ENCODE peak calls at places on chromosomes 7 and 10, in nine cellular contexts. One of them, this sample, is unnamed.
A peak's percentile ranks its signal among the peaks of the same experiment; 100 is the strongest.

GRCh38 chr7:34389332-34390078 is 268.5 kb upstream of the NPSR1 start:
- DNase-seq in CD4-positive, alpha-beta T cell: no peak
- DNase-seq in prostate gland: no peak
- DNase-seq in effector memory CD4-positive, alpha-beta T cell: no peak
- DNase-seq in spleen: no peak
- DNase-seq in heart left ventricle: no peak
- DNase-seq in hepatocyte: no peak
- DNase-seq in upper lobe of right lung: no peak
- DNase-seq in OCI-LY7: no peak
- DNase-seq in this sample: no peak

GRCh38 chr7:5470721-5471311 is 47.2 kb upstream of the TNRC18 start:
- DNase-seq in CD4-positive, alpha-beta T cell: no peak
- DNase-seq in prostate gland: no peak
- DNase-seq in effector memory CD4-positive, alpha-beta T cell: no peak
- DNase-seq in spleen: no peak
- DNase-seq in heart left ventricle: peak; percentile 63
- DNase-seq in hepatocyte: no peak
- DNase-seq in upper lobe of right lung: no peak
- DNase-seq in OCI-LY7: no peak
- DNase-seq in this sample: peak; percentile 84

GRCh38 chr10:53622201-53622600 is 849.6 kb upstream of the MBL2 start:
- DNase-seq in CD4-positive, alpha-beta T cell: no peak
- DNase-seq in prostate gland: no peak
- DNase-seq in effector memory CD4-positive, alpha-beta T cell: no peak
- DNase-seq in spleen: no peak
- DNase-seq in heart left ventricle: no peak
- DNase-seq in hepatocyte: no peak
- DNase-seq in upper lobe of right lung: no peak
- DNase-seq in OCI-LY7: no peak
- DNase-seq in this sample: no peak

GRCh38 chr7:115680921-115681320 is 349.6 kb downstream of the TFEC start:
- DNase-seq in CD4-positive, alpha-beta T cell: no peak
- DNase-seq in prostate gland: no peak
- DNase-seq in effector memory CD4-positive, alpha-beta T cell: no peak
- DNase-seq in spleen: no peak
- DNase-seq in heart left ventricle: no peak
- DNase-seq in hepatocyte: no peak
- DNase-seq in upper lobe of right lung: no peak
- DNase-seq in OCI-LY7: no peak
- DNase-seq in this sample: no peak

GRCh38 chr7:118324790-118325449 is 100.4 kb downstream of the ANKRD7 start:
- DNase-seq in CD4-positive, alpha-beta T cell: no peak
- DNase-seq in prostate gland: no peak
- DNase-seq in effector memory CD4-positive, alpha-beta T cell: no peak
- DNase-seq in spleen: no peak
- DNase-seq in heart left ventricle: no peak
- DNase-seq in hepatocyte: no peak
- DNase-seq in upper lobe of right lung: no peak
- DNase-seq in OCI-LY7: no peak
- DNase-seq in this sample: no peak

GRCh38 chr10:125081931-125082330 is 78.4 kb downstream of the CTBP2 start:
- DNase-seq in CD4-positive, alpha-beta T cell: no peak
- DNase-seq in prostate gland: no peak
- DNase-seq in effector memory CD4-positive, alpha-beta T cell: no peak
- DNase-seq in spleen: peak; percentile 67
- DNase-seq in heart left ventricle: no peak
- DNase-seq in hepatocyte: no peak
- DNase-seq in upper lobe of right lung: peak; percentile 52
- DNase-seq in OCI-LY7: no peak
- DNase-seq in this sample: peak; percentile 53

GRCh38 chr10:78578929-78579328 is 489.8 kb upstream of the ZMIZ1 start:
- DNase-seq in CD4-positive, alpha-beta T cell: no peak
- DNase-seq in prostate gland: no peak
- DNase-seq in effector memory CD4-positive, alpha-beta T cell: no peak
- DNase-seq in spleen: no peak
- DNase-seq in heart left ventricle: no peak
- DNase-seq in hepatocyte: no peak
- DNase-seq in upper lobe of right lung: peak; percentile 72
- DNase-seq in OCI-LY7: no peak
- DNase-seq in this sample: no peak

GRCh38 chr10:43371418-43371817 is at the start of gene FXYD4:
- DNase-seq in CD4-positive, alpha-beta T cell: no peak
- DNase-seq in prostate gland: no peak
- DNase-seq in effector memory CD4-positive, alpha-beta T cell: no peak
- DNase-seq in spleen: peak; percentile 59
- DNase-seq in heart left ventricle: no peak
- DNase-seq in hepatocyte: no peak
- DNase-seq in upper lobe of right lung: peak; percentile 74
- DNase-seq in OCI-LY7: no peak
- DNase-seq in this sample: peak; percentile 40

GRCh38 chr7:155962191-155962967 is 150.1 kb upstream of the SHH start:
- DNase-seq in CD4-positive, alpha-beta T cell: no peak
- DNase-seq in prostate gland: no peak
- DNase-seq in effector memory CD4-positive, alpha-beta T cell: no peak
- DNase-seq in spleen: no peak
- DNase-seq in heart left ventricle: no peak
- DNase-seq in hepatocyte: no peak
- DNase-seq in upper lobe of right lung: no peak
- DNase-seq in OCI-LY7: no peak
- DNase-seq in this sample: peak; percentile 26

GRCh38 chr10:24360286-24361127 is 151.6 kb downstream of the KIAA1217 start:
- DNase-seq in CD4-positive, alpha-beta T cell: no peak
- DNase-seq in prostate gland: peak; percentile 78
- DNase-seq in effector memory CD4-positive, alpha-beta T cell: no peak
- DNase-seq in spleen: no peak
- DNase-seq in heart left ventricle: peak; percentile 67
- DNase-seq in hepatocyte: peak; percentile 81
- DNase-seq in upper lobe of right lung: no peak
- DNase-seq in OCI-LY7: peak; percentile 16
- DNase-seq in this sample: no peak

GRCh38 chr10:115432188-115432819 is 339.1 kb downstream of the ATRNL1 start:
- DNase-seq in CD4-positive, alpha-beta T cell: no peak
- DNase-seq in prostate gland: no peak
- DNase-seq in effector memory CD4-positive, alpha-beta T cell: no peak
- DNase-seq in spleen: no peak
- DNase-seq in heart left ventricle: no peak
- DNase-seq in hepatocyte: peak; percentile 30
- DNase-seq in upper lobe of right lung: no peak
- DNase-seq in OCI-LY7: peak; percentile 2
- DNase-seq in this sample: no peak

GRCh38 chr7:13327669-13328068 is 640.2 kb downstream of the ARL4A start:
- DNase-seq in CD4-positive, alpha-beta T cell: no peak
- DNase-seq in prostate gland: no peak
- DNase-seq in effector memory CD4-positive, alpha-beta T cell: no peak
- DNase-seq in spleen: no peak
- DNase-seq in heart left ventricle: no peak
- DNase-seq in hepatocyte: no peak
- DNase-seq in upper lobe of right lung: no peak
- DNase-seq in OCI-LY7: no peak
- DNase-seq in this sample: no peak

GRCh38 chr10:101778781-101779543 is 3.0 kb upstream of the FGF8 start:
- DNase-seq in CD4-positive, alpha-beta T cell: no peak
- DNase-seq in prostate gland: no peak
- DNase-seq in effector memory CD4-positive, alpha-beta T cell: no peak
- DNase-seq in spleen: peak; percentile 81
- DNase-seq in heart left ventricle: no peak
- DNase-seq in hepatocyte: peak; percentile 72
- DNase-seq in upper lobe of right lung: peak; percentile 75
- DNase-seq in OCI-LY7: peak; percentile 62
- DNase-seq in this sample: peak; percentile 66

GRCh38 chr10:72728462-72728861 is 36.5 kb downstream of the MCU start:
- DNase-seq in CD4-positive, alpha-beta T cell: no peak
- DNase-seq in prostate gland: no peak
- DNase-seq in effector memory CD4-positive, alpha-beta T cell: no peak
- DNase-seq in spleen: no peak
- DNase-seq in heart left ventricle: no peak
- DNase-seq in hepatocyte: no peak
- DNase-seq in upper lobe of right lung: no peak
- DNase-seq in OCI-LY7: no peak
- DNase-seq in this sample: no peak

GRCh38 chr7:106312906-106313305 is 28.1 kb upstream of the NAMPT start:
- DNase-seq in CD4-positive, alpha-beta T cell: no peak
- DNase-seq in prostate gland: no peak
- DNase-seq in effector memory CD4-positive, alpha-beta T cell: no peak
- DNase-seq in spleen: no peak
- DNase-seq in heart left ventricle: no peak
- DNase-seq in hepatocyte: no peak
- DNase-seq in upper lobe of right lung: no peak
- DNase-seq in OCI-LY7: no peak
- DNase-seq in this sample: no peak

GRCh38 chr10:117140525-117140902 is 2.4 kb upstream of the VAX1 start:
- DNase-seq in CD4-positive, alpha-beta T cell: no peak
- DNase-seq in prostate gland: no peak
- DNase-seq in effector memory CD4-positive, alpha-beta T cell: no peak
- DNase-seq in spleen: no peak
- DNase-seq in heart left ventricle: no peak
- DNase-seq in hepatocyte: no peak
- DNase-seq in upper lobe of right lung: no peak
- DNase-seq in OCI-LY7: no peak
- DNase-seq in this sample: no peak

GRCh38 chr7:37284805-37285211 is 163.9 kb downstream of the ELMO1 start:
- DNase-seq in CD4-positive, alpha-beta T cell: peak; percentile 37
- DNase-seq in prostate gland: no peak
- DNase-seq in effector memory CD4-positive, alpha-beta T cell: peak; percentile 19
- DNase-seq in spleen: no peak
- DNase-seq in heart left ventricle: peak; percentile 54
- DNase-seq in hepatocyte: peak; percentile 66
- DNase-seq in upper lobe of right lung: peak; percentile 69
- DNase-seq in OCI-LY7: peak; percentile 47
- DNase-seq in this sample: peak; percentile 69

GRCh38 chr7:157849726-157850125 is 512.9 kb downstream of the DNAJB6 start:
- DNase-seq in CD4-positive, alpha-beta T cell: no peak
- DNase-seq in prostate gland: no peak
- DNase-seq in effector memory CD4-positive, alpha-beta T cell: no peak
- DNase-seq in spleen: no peak
- DNase-seq in heart left ventricle: no peak
- DNase-seq in hepatocyte: no peak
- DNase-seq in upper lobe of right lung: no peak
- DNase-seq in OCI-LY7: no peak
- DNase-seq in this sample: no peak
- H3K9me3 ChIP-seq in CD4-positive, alpha-beta T cell: no peaks in the 10 kb centered on the region
- H3K9me3 ChIP-seq in prostate gland: no peaks in the 10 kb centered on the region
- H3K9me3 ChIP-seq in effector memory CD4-positive, alpha-beta T cell: no peaks in the 10 kb centered on the region
- H3K9me3 ChIP-seq in spleen: no peaks in the 10 kb centered on the region
- H3K9me3 ChIP-seq in heart left ventricle: no peaks in the 10 kb centered on the region
- H3K9me3 ChIP-seq in hepatocyte: no peaks in the 10 kb centered on the region
- H3K9me3 ChIP-seq in upper lobe of right lung: no peaks in the 10 kb centered on the region
- H3K9me3 ChIP-seq in OCI-LY7: no peaks in the 10 kb centered on the region
- H3K9me3 ChIP-seq in this sample: no peaks in the 10 kb centered on the region

GRCh38 chr7:137747359-137748031 is 99.3 kb downstream of the DGKI start:
- DNase-seq in CD4-positive, alpha-beta T cell: no peak
- DNase-seq in prostate gland: no peak
- DNase-seq in effector memory CD4-positive, alpha-beta T cell: no peak
- DNase-seq in spleen: no peak
- DNase-seq in heart left ventricle: no peak
- DNase-seq in hepatocyte: no peak
- DNase-seq in upper lobe of right lung: no peak
- DNase-seq in OCI-LY7: no peak
- DNase-seq in this sample: no peak
- H3K27ac ChIP-seq in CD4-positive, alpha-beta T cell: no peak overlapping the region
- H3K27ac ChIP-seq in prostate gland: no peak overlapping the region
- H3K27ac ChIP-seq in effector memory CD4-positive, alpha-beta T cell: no peak overlapping the region
- H3K27ac ChIP-seq in spleen: no peak overlapping the region
- H3K27ac ChIP-seq in heart left ventricle: no peak overlapping the region
- H3K27ac ChIP-seq in hepatocyte: no peak overlapping the region
- H3K27ac ChIP-seq in upper lobe of right lung: no peak overlapping the region
- H3K27ac ChIP-seq in OCI-LY7: no peak overlapping the region
- H3K27ac ChIP-seq in this sample: no peak overlapping the region

GRCh38 chr7:158103378-158103777 is 484.2 kb downstream of the PTPRN2 start:
- DNase-seq in CD4-positive, alpha-beta T cell: no peak
- DNase-seq in prostate gland: no peak
- DNase-seq in effector memory CD4-positive, alpha-beta T cell: no peak
- DNase-seq in spleen: no peak
- DNase-seq in heart left ventricle: no peak
- DNase-seq in hepatocyte: no peak
- DNase-seq in upper lobe of right lung: no peak
- DNase-seq in OCI-LY7: no peak
- DNase-seq in this sample: no peak
- H3K9me3 ChIP-seq in CD4-positive, alpha-beta T cell: no peaks in the 10 kb centered on the region
- H3K9me3 ChIP-seq in prostate gland: no peaks in the 10 kb centered on the region
- H3K9me3 ChIP-seq in effector memory CD4-positive, alpha-beta T cell: no peaks in the 10 kb centered on the region
- H3K9me3 ChIP-seq in spleen: no peaks in the 10 kb centered on the region
- H3K9me3 ChIP-seq in heart left ventricle: no peaks in the 10 kb centered on the region
- H3K9me3 ChIP-seq in hepatocyte: no peaks in the 10 kb centered on the region
- H3K9me3 ChIP-seq in upper lobe of right lung: no peaks in the 10 kb centered on the region
- H3K9me3 ChIP-seq in OCI-LY7: no peaks in the 10 kb centered on the region
- H3K9me3 ChIP-seq in this sample: no peaks in the 10 kb centered on the region

GRCh38 chr10:69459893-69460575 is 8.8 kb downstream of the TSPAN15 start:
- DNase-seq in CD4-positive, alpha-beta T cell: no peak
- DNase-seq in prostate gland: no peak
- DNase-seq in effector memory CD4-positive, alpha-beta T cell: no peak
- DNase-seq in spleen: peak; percentile 65
- DNase-seq in heart left ventricle: no peak
- DNase-seq in hepatocyte: no peak
- DNase-seq in upper lobe of right lung: no peak
- DNase-seq in OCI-LY7: no peak
- DNase-seq in this sample: no peak

GRCh38 chr10:69456880-69457693 is 5.8 kb downstream of the TSPAN15 start:
- DNase-seq in CD4-positive, alpha-beta T cell: no peak
- DNase-seq in prostate gland: no peak
- DNase-seq in effector memory CD4-positive, alpha-beta T cell: no peak
- DNase-seq in spleen: peak; percentile 61
- DNase-seq in heart left ventricle: no peak
- DNase-seq in hepatocyte: no peak
- DNase-seq in upper lobe of right lung: peak; percentile 53
- DNase-seq in OCI-LY7: no peak
- DNase-seq in this sample: peak; percentile 56

GRCh38 chr10:69458426-69459100 is 7.3 kb downstream of the TSPAN15 start:
- DNase-seq in CD4-positive, alpha-beta T cell: no peak
- DNase-seq in prostate gland: peak; percentile 51
- DNase-seq in effector memory CD4-positive, alpha-beta T cell: no peak
- DNase-seq in spleen: peak; percentile 67
- DNase-seq in heart left ventricle: no peak
- DNase-seq in hepatocyte: peak; percentile 72
- DNase-seq in upper lobe of right lung: peak; percentile 65
- DNase-seq in OCI-LY7: no peak
- DNase-seq in this sample: peak; percentile 71

GRCh38 chr10:69459101-69459805 is 8.0 kb downstream of the TSPAN15 start:
- DNase-seq in CD4-positive, alpha-beta T cell: no peak
- DNase-seq in prostate gland: no peak
- DNase-seq in effector memory CD4-positive, alpha-beta T cell: no peak
- DNase-seq in spleen: peak; percentile 34
- DNase-seq in heart left ventricle: no peak
- DNase-seq in hepatocyte: no peak
- DNase-seq in upper lobe of right lung: no peak
- DNase-seq in OCI-LY7: no peak
- DNase-seq in this sample: no peak

DNA sequence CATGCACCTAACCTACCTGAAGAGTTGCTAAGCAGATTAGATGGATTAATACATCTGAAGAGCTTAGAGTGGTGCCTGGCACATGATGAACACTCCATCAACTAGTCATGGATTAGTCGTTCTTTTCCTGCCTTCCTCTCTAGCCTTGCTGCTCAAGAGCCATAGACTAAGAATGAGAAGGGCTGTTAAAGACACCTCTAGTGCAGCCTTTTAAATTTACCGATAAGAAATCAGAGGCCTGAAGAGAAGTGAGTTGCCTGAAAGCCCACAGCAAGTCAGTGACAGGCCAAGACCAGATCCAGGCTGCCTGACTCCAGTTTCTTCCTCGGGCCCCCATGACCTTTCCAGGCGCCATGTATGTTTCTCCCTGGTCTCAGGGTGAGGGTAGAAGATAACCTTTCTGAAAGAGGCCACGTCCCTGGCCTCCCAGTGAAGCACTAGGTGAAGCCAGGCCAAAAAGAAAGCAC is 6.5 kb downstream of the TSPAN15 start:
- DNase-seq in CD4-positive, alpha-beta T cell: no peak
- DNase-seq in prostate gland: no peak
- DNase-seq in effector memory CD4-positive, alpha-beta T cell: no peak
- DNase-seq in spleen: peak; percentile 27
- DNase-seq in heart left ventricle: no peak
- DNase-seq in hepatocyte: no peak
- DNase-seq in upper lobe of right lung: peak; percentile 28
- DNase-seq in OCI-LY7: no peak
- DNase-seq in this sample: peak; percentile 40
- H3K27ac ChIP-seq in CD4-positive, alpha-beta T cell: no peak overlapping the region
- H3K27ac ChIP-seq in prostate gland: peak overlapping the region; percentile 76
- H3K27ac ChIP-seq in effector memory CD4-positive, alpha-beta T cell: no peak overlapping the region
- H3K27ac ChIP-seq in spleen: peak overlapping the region; percentile 39
- H3K27ac ChIP-seq in heart left ventricle: no peak overlapping the region
- H3K27ac ChIP-seq in hepatocyte: peak overlapping the region; percentile 88
- H3K27ac ChIP-seq in upper lobe of right lung: peak overlapping the region; percentile 73
- H3K27ac ChIP-seq in OCI-LY7: no peak overlapping the region
- H3K27ac ChIP-seq in this sample: peak overlapping the region; percentile 91

This sample was measured in sigmoid colon.